ENCODE peak calls at places on chromosomes 11 and 22, in six cellular contexts. One of them, this sample, is unnamed.

GRCh38 chr11:81112718-81113117 is 1620.9 kb downstream of the FAM181B start:
- DNase-seq in upper lobe of left lung: no peak
- DNase-seq in adrenal gland: no peak
- DNase-seq in tibial nerve: no peak
- DNase-seq in right lobe of liver: no peak
- DNase-seq in A549: no peak
- DNase-seq in this sample: no peak

GRCh38 chr11:64638829-64639228 is 47.8 kb downstream of the SLC22A12 start:
- DNase-seq in adrenal gland: no peak
- DNase-seq in upper lobe of left lung: no peak
- DNase-seq in tibial nerve: no peak
- DNase-seq in right lobe of liver: no peak
- DNase-seq in A549: no peak
- DNase-seq in this sample: no peak

GRCh38 chr11:45092901-45093760 is 53.3 kb upstream of the PRDM11 start:
- DNase-seq in upper lobe of left lung: no peak
- DNase-seq in tibial nerve: no peak
- DNase-seq in adrenal gland: no peak
- DNase-seq in A549: no peak
- DNase-seq in right lobe of liver: peak; percentile 33
- DNase-seq in this sample: peak; percentile 2

GRCh38 chr11:126658306-126659056 is 303.0 kb downstream of the ST3GAL4 start:
- DNase-seq in tibial nerve: no peak
- DNase-seq in adrenal gland: no peak
- DNase-seq in upper lobe of left lung: no peak
- DNase-seq in A549: no peak
- DNase-seq in right lobe of liver: peak; percentile 72
- DNase-seq in this sample: no peak

GRCh38 chr22:37427128-37427710 is at the start of gene ELFN2:
- DNase-seq in A549: peak; percentile 22
- DNase-seq in right lobe of liver: no peak
- DNase-seq in upper lobe of left lung: no peak
- DNase-seq in tibial nerve: no peak
- DNase-seq in adrenal gland: no peak
- DNase-seq in this sample: no peak

GRCh38 chr22:50302041-50302541 is 5.4 kb downstream of the PLXNB2 start:
- DNase-seq in tibial nerve: no peak
- DNase-seq in right lobe of liver: no peak
- DNase-seq in upper lobe of left lung: peak; percentile 78
- DNase-seq in A549: no peak
- DNase-seq in adrenal gland: no peak
- DNase-seq in this sample: no peak

GRCh38 chr22:29377979-29378378 is 10.4 kb downstream of the AP1B1 start:
- DNase-seq in upper lobe of left lung: peak; percentile 59
- DNase-seq in tibial nerve: no peak
- DNase-seq in A549: no peak
- DNase-seq in adrenal gland: no peak
- DNase-seq in right lobe of liver: peak; percentile 78
- DNase-seq in this sample: peak; percentile 56

GRCh38 chr22:42680648-42681047 is 31.5 kb upstream of the CYB5R3 start:
- DNase-seq in tibial nerve: no peak
- DNase-seq in adrenal gland: peak; percentile 69
- DNase-seq in right lobe of liver: no peak
- DNase-seq in upper lobe of left lung: no peak
- DNase-seq in A549: peak; percentile 64
- DNase-seq in this sample: no peak

GRCh38 chr11:128552783-128553661 is 34.3 kb downstream of the ETS1 start:
- DNase-seq in tibial nerve: peak; percentile 25
- DNase-seq in right lobe of liver: no peak
- DNase-seq in adrenal gland: no peak
- DNase-seq in upper lobe of left lung: no peak
- DNase-seq in A549: no peak
- DNase-seq in this sample: no peak

DNA sequence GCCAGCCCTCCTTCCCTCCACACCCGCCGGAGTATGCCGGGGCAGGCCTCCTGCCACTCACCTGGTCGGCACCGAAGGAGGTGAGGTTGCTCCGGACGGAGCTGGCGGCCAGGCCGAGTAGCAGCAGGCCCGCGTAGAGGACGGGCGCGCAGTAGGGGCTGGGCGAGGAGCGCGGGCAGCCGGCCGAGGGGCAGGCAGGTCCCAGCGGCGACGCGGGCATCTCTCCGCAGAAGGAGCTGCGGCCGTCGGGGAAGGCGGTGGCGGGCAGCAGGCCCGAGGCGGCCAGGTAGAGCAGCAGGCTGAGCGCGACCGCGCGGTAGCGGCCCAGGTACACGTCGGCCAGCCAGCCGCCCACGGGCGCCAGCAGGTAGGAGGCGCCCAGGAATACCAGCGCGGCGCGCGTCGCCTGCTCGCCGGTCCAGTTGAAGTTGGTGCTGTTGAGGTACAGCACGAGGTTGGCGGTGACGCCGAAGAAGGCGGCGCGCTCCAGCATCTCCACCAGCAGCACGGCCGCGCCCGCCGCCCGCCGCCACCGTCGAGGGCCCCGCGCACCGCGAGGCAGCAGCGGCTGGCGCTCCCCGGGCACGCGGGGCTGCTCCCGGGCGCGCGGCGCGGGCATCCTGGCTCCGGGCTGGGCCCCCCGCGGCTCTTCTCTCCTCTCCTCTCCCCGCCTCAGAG is 904 bp downstream of the SLC15A3 start:
- DNase-seq in upper lobe of left lung: peak; percentile 53
- DNase-seq in tibial nerve: no peak
- DNase-seq in adrenal gland: no peak
- DNase-seq in A549: no peak
- DNase-seq in right lobe of liver: no peak
- DNase-seq in this sample: no peak
- H3K4me3 ChIP-seq in upper lobe of left lung: peak overlapping the region; percentile 74
- H3K4me3 ChIP-seq in tibial nerve: peak overlapping the region; percentile 30
- H3K4me3 ChIP-seq in adrenal gland: peak overlapping the region; percentile 62
- H3K4me3 ChIP-seq in A549: no peak overlapping the region
- H3K4me3 ChIP-seq in right lobe of liver: peak overlapping the region; percentile 41
- H3K4me3 ChIP-seq in this sample: peak overlapping the region; percentile 22

DNA sequence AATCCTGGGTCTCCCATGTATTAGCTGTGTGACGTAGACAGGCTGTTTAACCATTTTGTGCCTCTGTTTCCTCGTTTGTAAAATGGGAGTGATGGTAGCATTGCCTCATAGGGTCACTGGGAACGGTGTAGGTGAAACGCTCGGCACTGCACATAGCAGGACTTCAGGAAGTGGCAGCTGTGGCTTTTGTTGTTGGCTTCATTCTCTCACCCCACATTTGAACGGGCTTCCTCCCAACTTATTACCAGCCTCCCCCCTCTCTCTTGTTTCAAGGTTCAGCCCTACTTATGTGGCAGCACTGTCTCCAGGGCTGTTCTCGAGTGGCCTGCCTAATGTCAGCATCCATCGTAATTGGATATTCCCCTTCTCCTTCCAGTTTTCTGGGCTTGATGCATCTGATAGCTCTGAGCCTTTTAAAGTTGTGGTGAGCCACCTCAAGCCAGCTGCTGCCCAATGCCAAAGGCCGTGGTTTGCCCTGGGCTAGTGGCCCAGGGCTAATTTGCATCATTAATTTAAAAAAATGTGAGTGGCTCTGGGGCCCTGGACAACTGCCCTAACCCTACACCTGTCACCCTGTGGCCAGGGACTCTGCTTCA is 217.8 kb upstream of the TBCEL start:
- DNase-seq in upper lobe of left lung: no peak
- DNase-seq in right lobe of liver: no peak
- DNase-seq in tibial nerve: no peak
- DNase-seq in adrenal gland: no peak
- DNase-seq in A549: no peak
- DNase-seq in this sample: no peak
- TF ChIP-seq CTCF in upper lobe of left lung: no peak
- TF ChIP-seq CTCF in right lobe of liver: no peak
- TF ChIP-seq CTCF in tibial nerve: no peak
- TF ChIP-seq CTCF in adrenal gland: no peak
- TF ChIP-seq CTCF in A549: no peak
- TF ChIP-seq CTCF in this sample: no peak

GRCh38 chr11:66744485-66745355 is 15.7 kb upstream of the SPTBN2 start:
- DNase-seq in right lobe of liver: peak; percentile 92
- DNase-seq in A549: peak; percentile 94
- DNase-seq in adrenal gland: peak; percentile 82
- DNase-seq in tibial nerve: peak; percentile 60
- DNase-seq in upper lobe of left lung: peak; percentile 89
- DNase-seq in this sample: peak; percentile 73
- TF ChIP-seq POLR2A in right lobe of liver: peak; percentile 71
- TF ChIP-seq POLR2A in A549: peak; percentile 47
- TF ChIP-seq POLR2A in adrenal gland: no peak
- TF ChIP-seq POLR2A in tibial nerve: peak; percentile 60
- TF ChIP-seq POLR2A in upper lobe of left lung: peak; percentile 73
- TF ChIP-seq POLR2A in this sample: no peak

GRCh38 chr22:20550057-20550817 is 42.8 kb downstream of the MED15 start:
- DNase-seq in right lobe of liver: no peak
- DNase-seq in A549: no peak
- DNase-seq in adrenal gland: no peak
- DNase-seq in upper lobe of left lung: no peak
- DNase-seq in tibial nerve: no peak
- DNase-seq in this sample: no peak

GRCh38 chr22:20549232-20549841 is 41.9 kb downstream of the MED15 start:
- DNase-seq in tibial nerve: no peak
- DNase-seq in right lobe of liver: no peak
- DNase-seq in adrenal gland: no peak
- DNase-seq in A549: no peak
- DNase-seq in upper lobe of left lung: no peak
- DNase-seq in this sample: no peak

GRCh38 chr22:20551805-20552449 is 44.5 kb downstream of the MED15 start:
- DNase-seq in adrenal gland: no peak
- DNase-seq in upper lobe of left lung: no peak
- DNase-seq in tibial nerve: no peak
- DNase-seq in A549: no peak
- DNase-seq in right lobe of liver: no peak
- DNase-seq in this sample: no peak

GRCh38 chr22:20552450-20552894 is 45.1 kb downstream of the MED15 start:
- DNase-seq in right lobe of liver: no peak
- DNase-seq in A549: no peak
- DNase-seq in upper lobe of left lung: peak; percentile 50
- DNase-seq in adrenal gland: peak; percentile 93
- DNase-seq in tibial nerve: peak; percentile 78
- DNase-seq in this sample: peak; percentile 79

GRCh38 chr22:20550851-20551744 is 43.7 kb downstream of the MED15 start:
- DNase-seq in adrenal gland: peak; percentile 66
- DNase-seq in tibial nerve: no peak
- DNase-seq in upper lobe of left lung: no peak
- DNase-seq in right lobe of liver: no peak
- DNase-seq in A549: no peak
- DNase-seq in this sample: no peak
- H3K4me3 ChIP-seq in adrenal gland: no peak overlapping the region
- H3K4me3 ChIP-seq in tibial nerve: no peak overlapping the region
- H3K4me3 ChIP-seq in upper lobe of left lung: no peak overlapping the region
- H3K4me3 ChIP-seq in right lobe of liver: no peak overlapping the region
- H3K4me3 ChIP-seq in A549: no peak overlapping the region
- H3K4me3 ChIP-seq in this sample: no peak overlapping the region

This sample was measured in lower leg skin.